ENCODE peak calls at places on chromosomes 2 and 18, in ten cellular contexts. S is spleen; Q is body of pancreas; A is kidney epithelial cell; X is foreskin fibroblast; Y is PC-9; I is HCT116; O is fibroblast of lung; U is CD4-positive, alpha-beta T cell; T is gastrocnemius medialis. K is an unnamed sample.

GRCh38 chr2:212998629-212999359 is 152.6 kb downstream of the IKZF2 start:
- DNase-seq in S (no peak), Q (no peak), A (no peak), X (no peak), Y (no peak), I (no peak), O (peak), U (no peak), T (no peak), K (no peak)

GRCh38 chr2:182447843-182448242 is 21.0 kb upstream of the PDE1A start:
- DNase-seq in S (no peak), Q (no peak), A (no peak), X (peak), Y (no peak), I (no peak), O (peak), U (no peak), T (no peak), K (no peak)

GRCh38 chr2:29753676-29754444 is 167.5 kb downstream of the ALK start:
- DNase-seq in S (no peak), Q (no peak), A (no peak), X (peak), Y (no peak), I (no peak), O (peak), U (no peak), T (no peak), K (no peak)

GRCh38 chr2:3465328-3465727 is 54.0 kb downstream of the ADI1 start:
- DNase-seq in S (peak), Q (no peak), A (no peak), X (no peak), Y (no peak), I (no peak), O (peak), U (no peak), T (peak), K (no peak)

GRCh38 chr2:195929531-195929930 is 139.1 kb downstream of the DNAH7 start:
- DNase-seq in S (no peak), Q (no peak), A (no peak), X (no peak), Y (no peak), I (no peak), O (no peak), U (no peak), T (no peak), K (no peak)

GRCh38 chr2:6237261-6237660 is 545.1 kb downstream of the SOX11 start:
- DNase-seq in S (no peak), Q (no peak), A (peak), X (no peak), Y (no peak), I (no peak), O (no peak), U (no peak), T (no peak), K (no peak)

GRCh38 chr2:111930875-111931274 is 32.5 kb downstream of the MERTK start:
- DNase-seq in S (no peak), Q (no peak), A (peak), X (peak), Y (peak), I (no peak), O (peak), U (no peak), T (no peak), K (peak)

GRCh38 chr2:168355110-168355509 is 101.0 kb upstream of the CERS6 start:
- DNase-seq in S (no peak), Q (no peak), A (no peak), X (no peak), Y (no peak), I (no peak), O (no peak), U (no peak), T (no peak), K (no peak)

GRCh38 chr18:55588876-55589595 is 1.0 kb upstream of the TCF4 start:
- DNase-seq in S (no peak), Q (no peak), A (no peak), X (peak), Y (no peak), I (no peak), O (peak), U (no peak), T (no peak), K (no peak)

GRCh38 chr18:35436076-35436649 is 59.0 kb upstream of the ZNF396 start:
- DNase-seq in S (no peak), Q (no peak), A (no peak), X (no peak), Y (peak), I (no peak), O (peak), U (no peak), T (no peak), K (no peak)

GRCh38 chr18:32768646-32769206 is 4.1 kb downstream of the KLHL14 start:
- DNase-seq in S (no peak), Q (no peak), A (no peak), X (no peak), Y (no peak), I (no peak), O (no peak), U (no peak), T (no peak), K (no peak)

GRCh38 chr2:237998530-237998929 is 31.7 kb downstream of the UBE2F start:
- DNase-seq in S (no peak), Q (no peak), A (no peak), X (no peak), Y (no peak), I (no peak), O (peak), U (no peak), T (no peak), K (no peak)

GRCh38 chr2:231886071-231886681 is 40.0 kb downstream of the NPPC start:
- DNase-seq in S (no peak), Q (no peak), A (no peak), X (no peak), Y (no peak), I (no peak), O (no peak), U (no peak), T (no peak), K (no peak)

GRCh38 chr2:37781028-37781427 is 109.6 kb upstream of the CDC42EP3 start:
- DNase-seq in S (no peak), Q (no peak), A (no peak), X (peak), Y (peak), I (no peak), O (peak), U (no peak), T (no peak), K (no peak)

GRCh38 chr2:6866239-6866745 is 585 bp upstream of the CMPK2 start:
- DNase-seq in S (peak), Q (peak), A (no peak), X (no peak), Y (no peak), I (peak), O (peak), U (peak), T (no peak), K (no peak)

GRCh38 chr2:183037281-183037659 is 987 bp downstream of the NCKAP1 start:
- DNase-seq in S (no peak), Q (no peak), A (no peak), X (no peak), Y (peak), I (peak), O (peak), U (no peak), T (no peak), K (no peak)

GRCh38 chr2:43073373-43073772 is 153.0 kb downstream of the ZFP36L2 start:
- DNase-seq in S (peak), Q (no peak), A (no peak), X (peak), Y (peak), I (no peak), O (peak), U (no peak), T (no peak), K (peak)

GRCh38 chr18:69400253-69400975 is at the start of gene DOK6:
- DNase-seq in S (peak), Q (peak), A (peak), X (peak), Y (no peak), I (no peak), O (peak), U (no peak), T (no peak), K (no peak)

GRCh38 chr18:13531681-13532325 is 194.6 kb downstream of the FAM210A start:
- DNase-seq in S (no peak), Q (no peak), A (no peak), X (no peak), Y (no peak), I (no peak), O (no peak), U (no peak), T (no peak), K (no peak)

GRCh38 chr2:64311948-64312621 is 141.9 kb upstream of the LGALSL start:
- DNase-seq in S (no peak), Q (peak), A (peak), X (peak), Y (peak), I (peak), O (peak), U (no peak), T (peak), K (peak)

GRCh38 chr2:26668041-26668440 is 24.5 kb upstream of the KCNK3 start:
- DNase-seq in S (no peak), Q (no peak), A (no peak), X (no peak), Y (no peak), I (no peak), O (no peak), U (no peak), T (no peak), K (no peak)

DNA sequence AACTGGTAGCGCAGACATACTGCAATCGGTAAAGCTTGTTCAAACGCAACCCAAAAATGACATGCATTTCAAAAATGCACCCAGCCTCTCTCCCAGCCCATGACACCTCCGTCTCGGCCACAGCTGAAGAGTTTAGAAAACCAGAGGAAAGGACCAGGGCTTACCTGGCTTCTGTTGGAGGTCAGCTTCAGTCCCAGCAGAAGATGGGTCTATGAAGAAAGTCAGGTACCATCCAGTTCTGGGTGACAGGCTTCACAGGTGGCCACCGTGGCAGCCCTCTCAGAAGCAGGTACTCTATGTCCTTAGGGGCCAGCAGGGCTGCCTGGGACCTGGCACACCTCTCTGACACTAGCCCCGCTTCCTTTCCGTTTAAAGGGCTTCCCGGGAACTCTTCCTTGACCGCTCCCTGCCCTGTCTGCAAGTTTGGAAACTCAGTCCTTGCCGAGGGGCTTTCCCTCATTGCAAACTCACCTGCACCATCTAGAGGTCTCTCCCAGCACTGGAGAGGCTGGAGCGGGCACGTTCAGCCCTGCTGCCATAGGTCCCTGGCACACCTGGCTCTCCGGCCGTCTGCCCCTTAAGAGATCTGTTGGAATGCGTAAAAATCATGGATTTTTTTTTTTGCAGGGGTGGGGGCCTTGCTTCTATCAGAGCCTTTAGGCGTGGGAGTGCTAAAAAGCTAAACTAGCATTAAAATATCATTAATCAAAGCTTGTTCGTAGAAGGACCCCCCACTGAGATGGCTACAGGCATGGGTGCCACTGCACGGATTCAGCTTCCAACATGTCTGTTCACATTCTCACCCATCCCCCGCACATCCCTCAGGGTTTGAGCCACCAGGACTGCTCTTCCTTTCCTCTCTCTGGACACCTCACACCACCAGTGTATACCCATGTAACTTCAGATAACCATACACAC is at the start of gene EDAR:
- DNase-seq in S (no peak), Q (peak), A (no peak), X (no peak), Y (peak), I (peak), O (peak), U (peak), T (no peak), K (peak)
- TF ChIP-seq CTCF in S (peak), Q (peak), A (peak), X (peak), Y (peak), I (peak), O (peak), U (peak), T (no peak), K (peak)

DNA sequence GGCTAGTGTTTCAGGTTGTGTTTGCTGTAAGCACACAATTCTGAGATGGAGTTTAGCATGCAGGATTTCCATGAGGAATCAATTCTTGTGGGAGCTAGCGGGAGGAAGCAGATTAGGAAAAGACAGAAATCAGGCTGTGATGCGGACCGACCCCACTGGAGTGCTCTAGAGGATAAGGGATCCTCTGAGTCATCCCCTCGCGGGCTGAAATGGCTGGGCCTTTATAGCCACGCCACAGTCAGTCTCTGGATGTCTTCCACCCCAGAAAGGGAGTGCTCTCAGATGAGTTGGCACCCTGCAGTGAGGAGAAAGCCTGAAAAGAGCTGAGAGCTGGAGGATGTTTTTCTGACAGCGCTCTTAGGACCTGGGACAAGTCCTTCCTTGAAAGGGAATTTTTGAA is 102.4 kb downstream of the GALNT3 start:
- DNase-seq in S (no peak), Q (no peak), A (no peak), X (peak), Y (no peak), I (no peak), O (peak), U (no peak), T (no peak), K (no peak)
- TF ChIP-seq CTCF in S (no peak), Q (no peak), A (no peak), X (no peak), Y (no peak), I (no peak), O (no peak), U (no peak), T (no peak), K (no peak)

DNA sequence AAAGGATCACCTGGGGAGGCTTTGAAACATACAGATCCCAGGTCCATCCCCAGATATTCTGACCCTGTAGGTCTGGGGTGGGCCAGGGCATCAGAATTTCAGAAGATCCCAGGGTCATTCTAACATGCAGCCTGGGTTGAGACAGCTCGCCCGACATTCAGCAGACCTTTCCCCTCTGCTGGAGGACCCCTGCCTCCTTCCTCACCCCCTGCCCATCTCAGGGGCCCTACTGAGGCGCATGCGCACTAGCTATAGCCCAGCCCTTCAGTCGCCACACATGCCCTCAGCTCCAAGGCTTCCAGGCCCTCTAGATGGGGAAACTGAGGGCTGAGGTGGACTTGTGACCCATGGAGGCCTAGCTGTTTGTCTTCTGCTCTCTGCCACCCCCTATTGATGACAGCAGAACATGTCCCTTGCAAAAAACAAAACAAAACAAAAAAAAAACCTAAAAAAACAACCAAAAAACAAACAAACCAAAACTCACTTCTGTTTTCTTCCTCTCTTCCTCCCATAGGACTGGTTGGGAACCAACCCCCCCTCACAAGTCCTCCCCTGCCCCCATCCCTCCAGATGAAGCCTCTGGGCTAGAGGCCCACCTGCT is 91.3 kb downstream of the ZBTB7C start:
- DNase-seq in S (peak), Q (no peak), A (no peak), X (no peak), Y (no peak), I (no peak), O (no peak), U (no peak), T (no peak), K (no peak)
- TF ChIP-seq CTCF in S (no peak), Q (peak), A (peak), X (no peak), Y (peak), I (peak), O (peak), U (no peak), T (no peak), K (peak)

GRCh38 chr2:10322481-10322880 is 19.8 kb downstream of the HPCAL1 start:
- DNase-seq in S (no peak), Q (no peak), A (no peak), X (no peak), Y (no peak), I (no peak), O (no peak), U (no peak), T (no peak), K (no peak)

GRCh38 chr2:10319892-10320574 is 17.3 kb downstream of the HPCAL1 start:
- DNase-seq in S (no peak), Q (no peak), A (no peak), X (no peak), Y (no peak), I (no peak), O (no peak), U (no peak), T (no peak), K (no peak)

GRCh38 chr2:10320575-10320931 is 17.8 kb downstream of the HPCAL1 start:
- DNase-seq in S (no peak), Q (no peak), A (no peak), X (no peak), Y (no peak), I (no peak), O (no peak), U (no peak), T (no peak), K (no peak)

GRCh38 chr2:10321590-10321989 is 18.9 kb downstream of the HPCAL1 start:
- DNase-seq in S (no peak), Q (no peak), A (no peak), X (no peak), Y (no peak), I (no peak), O (no peak), U (no peak), T (no peak), K (no peak)

DNA sequence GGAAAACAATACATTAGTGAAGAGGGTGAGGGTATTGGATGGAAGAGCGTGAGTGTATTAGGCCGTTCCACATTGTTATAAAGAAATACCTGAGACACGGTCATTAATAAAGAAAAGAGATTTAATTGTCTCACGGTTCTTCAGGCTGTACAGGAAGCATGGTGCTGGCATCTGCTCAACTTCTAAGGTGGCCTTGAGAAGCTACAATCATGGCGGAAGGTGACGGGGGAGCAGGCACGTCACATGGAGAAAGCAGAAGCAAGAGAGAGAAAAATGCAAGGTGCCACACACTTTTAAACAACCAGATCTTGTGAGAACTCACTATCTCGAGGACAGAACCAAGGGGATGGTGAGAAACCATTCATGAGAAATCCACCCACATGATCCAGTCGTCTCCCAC is 18.2 kb downstream of the HPCAL1 start:
- DNase-seq in S (no peak), Q (no peak), A (no peak), X (no peak), Y (no peak), I (no peak), O (no peak), U (no peak), T (no peak), K (no peak)
- TF ChIP-seq CTCF in S (no peak), Q (no peak), A (no peak), X (no peak), Y (no peak), I (no peak), O (no peak), U (no peak), T (no peak), K (no peak)

DNA sequence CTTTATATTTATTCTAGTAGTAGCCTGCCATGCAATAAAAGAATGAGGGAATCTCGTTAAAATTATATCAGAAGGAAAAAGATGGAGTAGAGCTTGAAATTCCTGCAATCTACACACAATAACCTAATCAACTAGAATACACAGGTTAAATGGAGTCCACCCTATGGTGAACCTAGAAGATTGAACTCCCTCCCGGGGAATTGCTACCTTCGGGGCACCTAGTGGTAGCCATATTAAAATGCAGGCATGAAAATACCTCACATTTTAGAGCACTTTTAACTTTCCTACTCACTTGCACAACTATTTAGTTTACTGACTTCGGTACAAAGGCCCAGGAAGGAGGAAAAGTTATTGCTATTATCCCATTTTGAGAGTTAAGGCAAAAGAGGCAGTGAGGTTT is 174.5 kb downstream of the SS18 start:
- DNase-seq in S (no peak), Q (no peak), A (no peak), X (no peak), Y (no peak), I (no peak), O (no peak), U (no peak), T (no peak), K (no peak)
- TF ChIP-seq CTCF in S (no peak), Q (no peak), A (peak), X (no peak), Y (no peak), I (peak), O (peak), U (no peak), T (no peak), K (no peak)

DNA sequence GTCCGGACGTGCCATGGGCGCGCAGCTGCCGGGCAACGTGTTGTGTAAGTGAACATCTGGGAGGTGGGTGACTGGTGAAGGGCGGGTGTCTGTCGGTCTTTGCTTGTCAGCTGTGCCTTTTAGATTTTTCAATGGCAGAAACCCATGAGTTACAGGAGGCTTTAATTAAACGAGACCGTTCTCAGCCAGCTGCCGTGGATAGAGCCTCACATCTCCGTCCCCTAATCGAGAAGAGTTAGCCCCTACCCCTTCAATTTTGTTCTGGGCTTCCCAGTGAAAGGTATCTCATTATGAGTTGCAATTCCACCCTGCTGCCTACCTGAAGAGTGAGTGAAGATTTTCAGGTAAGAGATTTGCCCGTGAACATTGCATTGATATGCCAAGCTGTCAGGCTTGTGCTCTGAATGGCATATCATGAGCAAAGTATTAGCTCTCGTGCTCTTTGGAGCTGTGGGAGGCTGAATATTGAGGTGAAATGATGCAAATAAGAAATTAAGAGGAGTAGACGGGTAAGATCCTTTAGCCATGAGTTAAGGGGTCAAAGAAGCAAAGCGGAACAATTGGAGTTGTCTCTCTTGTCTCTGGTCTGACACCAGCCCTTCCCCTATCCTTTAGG is 118.6 kb upstream of the MSTN start:
- DNase-seq in S (no peak), Q (no peak), A (no peak), X (peak), Y (no peak), I (no peak), O (no peak), U (no peak), T (no peak), K (no peak)
- TF ChIP-seq CTCF in S (no peak), Q (no peak), A (no peak), X (no peak), Y (no peak), I (no peak), O (no peak), U (no peak), T (no peak), K (no peak)